ENCODE peak calls at places on chromosomes 11 and 22, in five cellular contexts. M is SJSA1, G is tibial artery, L is stomach, P is PC-9. U is an unnamed sample.

GRCh38 chr11:64251722-64251985 is 324 bp downstream of the PLCB3 start:
- DNase-seq in L (no peak), P (no peak), M (peak; percentile 43), G (no peak), U (no peak)

GRCh38 chr11:94303884-94304459 is 408 bp upstream of the IZUMO1R start:
- DNase-seq in L (no peak), P (no peak), M (no peak), G (no peak), U (no peak)

GRCh38 chr11:130801287-130802146 is 114.8 kb downstream of the SNX19 start:
- DNase-seq in L (no peak), G (no peak), M (peak; percentile 8), P (no peak), U (no peak)

GRCh38 chr11:78192911-78193341 is 4.2 kb downstream of the USP35 start:
- DNase-seq in P (no peak), M (no peak), L (no peak), G (peak; percentile 52), U (no peak)

GRCh38 chr11:106466441-106467190 is 389.2 kb downstream of the AASDHPPT start:
- DNase-seq in G (no peak), P (no peak), M (peak; percentile 27), L (no peak), U (no peak)

GRCh38 chr22:23113847-23114720 is 27.7 kb downstream of the RSPH14 start:
- DNase-seq in L (no peak), M (no peak), P (no peak), G (no peak), U (no peak)

GRCh38 chr11:20077973-20078372 is 82.3 kb downstream of the DBX1 start:
- DNase-seq in G (no peak), L (no peak), P (no peak), M (no peak), U (no peak)

GRCh38 chr11:10943968-10944367 is 86.1 kb upstream of the ZBED5 start:
- DNase-seq in L (no peak), M (no peak), G (no peak), P (no peak), U (no peak)

GRCh38 chr11:63564785-63565350 is 1.7 kb upstream of the PLAAT2 start:
- DNase-seq in P (peak; percentile 75), M (peak; percentile 28), G (no peak), L (peak; percentile 73), U (peak; percentile 82)

DNA sequence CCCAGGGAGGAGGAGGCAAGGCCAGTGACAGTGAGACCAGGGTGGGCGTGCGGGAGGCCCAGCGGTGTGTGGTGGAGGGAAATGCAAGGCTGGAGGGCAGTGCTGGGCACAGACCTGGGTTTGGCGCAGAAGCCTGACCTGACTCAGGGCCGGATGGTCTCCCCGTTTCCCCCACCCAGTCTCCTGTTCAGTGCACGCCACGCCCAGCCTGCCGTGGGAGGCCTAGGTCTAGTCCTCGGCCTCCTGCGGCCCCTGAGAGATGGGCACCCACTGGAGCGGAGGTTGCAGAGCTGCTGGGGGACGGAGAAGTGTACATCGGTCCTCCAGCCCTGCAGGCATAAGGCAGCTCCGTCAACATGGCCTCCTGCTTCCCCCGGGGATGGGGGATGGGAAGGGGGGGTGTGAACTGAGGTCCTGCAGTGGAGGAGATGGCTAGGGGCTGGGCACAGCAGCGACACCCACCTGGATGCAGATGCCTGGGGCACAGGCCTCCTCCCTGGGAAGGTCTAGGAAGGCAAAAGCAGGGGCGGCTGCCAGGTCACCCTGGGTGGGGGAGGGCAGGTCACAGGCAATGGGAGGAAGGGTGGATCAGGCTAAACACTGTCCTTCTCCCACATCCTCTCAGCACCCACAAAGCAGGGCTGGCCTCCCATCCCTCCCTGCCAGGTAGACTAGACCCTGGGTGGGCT is 15.9 kb downstream of the IL17REL start:
- DNase-seq in P (no peak), L (no peak), G (peak; percentile 11), M (no peak), U (no peak)
- H3K27me3 ChIP-seq in P (peaks cover 13% of the 10 kb centered on the region), L (no peaks in the 10 kb centered on the region), G (no peaks in the 10 kb centered on the region), M (no peaks in the 10 kb centered on the region), U (peaks cover 10% of the 10 kb centered on the region)

DNA sequence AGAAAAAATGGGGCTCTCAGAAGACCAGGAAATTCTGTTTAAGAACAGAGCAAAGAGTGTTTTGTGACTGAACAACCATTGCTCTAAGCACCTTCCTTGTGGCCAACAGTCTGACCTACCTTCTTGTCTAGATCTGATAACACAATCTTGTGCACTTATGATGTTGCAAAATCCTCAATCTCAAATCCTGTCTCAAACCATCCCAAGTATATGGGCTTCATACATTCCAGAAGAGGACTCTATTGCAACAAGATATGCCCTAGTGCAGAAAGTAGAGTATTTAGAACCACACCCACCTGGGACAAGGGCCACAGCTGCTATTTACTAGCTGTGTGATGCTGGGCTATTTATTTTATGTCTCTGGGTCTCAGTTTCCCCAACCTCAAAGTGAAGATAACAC is 27.1 kb downstream of the RASSF10 start:
- DNase-seq in P (no peak), G (no peak), M (no peak), L (no peak), U (no peak)
- H3K4me1 ChIP-seq in P (no peaks in the 10 kb centered on the region), G (no peaks in the 10 kb centered on the region), M (no peaks in the 10 kb centered on the region), L (peaks cover 4% of the 10 kb centered on the region), U (no peaks in the 10 kb centered on the region)

DNA sequence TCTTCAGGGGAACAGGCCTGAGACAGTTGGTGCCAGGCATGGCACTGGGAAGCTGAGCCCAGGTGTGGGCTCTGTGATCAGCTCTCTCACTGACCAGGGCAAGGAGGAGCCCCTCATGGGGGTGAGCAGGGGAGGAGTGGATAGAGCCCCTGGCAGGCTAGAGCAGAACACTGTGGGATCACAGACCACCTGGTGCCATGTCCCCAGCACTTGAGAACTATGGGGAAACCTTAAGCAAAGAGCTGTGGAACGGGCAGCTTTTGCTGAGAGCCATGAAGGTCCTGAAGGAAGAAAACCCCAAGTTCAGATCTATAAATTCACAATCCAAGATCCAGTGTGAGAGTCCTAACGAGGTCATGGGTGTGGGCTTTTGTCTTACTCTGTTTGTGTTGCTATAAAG is 46.6 kb upstream of the TH start:
- DNase-seq in L (no peak), M (no peak), P (no peak), G (no peak), U (no peak)
- H3K27me3 ChIP-seq in L (no peaks in the 10 kb centered on the region), M (peaks cover 12% of the 10 kb centered on the region), P (no peaks in the 10 kb centered on the region), G (no peaks in the 10 kb centered on the region), U (no peaks in the 10 kb centered on the region)

GRCh38 chr22:31836010-31836409 is 82.2 kb downstream of the DEPDC5 start:
- DNase-seq in M (no peak), L (no peak), P (no peak), G (no peak), U (no peak)

GRCh38 chr22:31838917-31839316 is 85.1 kb downstream of the DEPDC5 start:
- DNase-seq in L (no peak), G (no peak), P (peak; percentile 11), M (no peak), U (no peak)

GRCh38 chr22:31830721-31831070 is 76.9 kb downstream of the DEPDC5 start:
- DNase-seq in G (no peak), L (no peak), P (peak; percentile 5), M (no peak), U (no peak)

GRCh38 chr22:31829505-31829904 is 75.7 kb downstream of the DEPDC5 start:
- DNase-seq in G (no peak), M (peak; percentile 88), L (no peak), P (peak; percentile 72), U (no peak)

DNA sequence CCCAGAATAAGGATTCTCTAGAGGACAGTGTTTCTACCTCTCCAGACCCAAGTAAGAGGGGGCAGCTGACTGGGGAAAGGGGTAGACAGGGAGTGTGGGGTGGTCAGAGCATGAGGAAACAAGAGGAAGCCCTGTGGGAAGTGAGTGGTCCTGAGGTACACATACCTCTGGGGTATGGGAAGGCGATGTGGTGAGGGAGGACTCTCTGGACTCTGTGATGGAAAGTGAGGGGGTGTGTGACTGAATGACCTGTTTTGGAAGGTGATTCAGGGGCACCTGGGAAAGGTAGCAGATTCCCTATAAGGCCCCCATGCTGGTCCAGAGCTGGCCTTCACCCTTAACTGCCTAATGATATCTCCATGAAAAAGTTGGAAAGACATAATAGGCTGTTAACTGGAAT is 80.1 kb downstream of the DEPDC5 start:
- DNase-seq in P (no peak), M (no peak), G (no peak), L (no peak), U (no peak)
- H3K4me1 ChIP-seq in P (peaks cover 23% of the 10 kb centered on the region), M (peaks cover 15% of the 10 kb centered on the region), G (no peaks in the 10 kb centered on the region), L (peaks cover 10% of the 10 kb centered on the region), U (no peaks in the 10 kb centered on the region)

GRCh38 chr11:17720796-17721171 is 1.4 kb downstream of the MYOD1 start:
- DNase-seq in P (no peak), L (no peak), G (no peak), M (no peak), U (no peak)

GRCh38 chr11:17718510-17718962 is 835 bp upstream of the MYOD1 start:
- DNase-seq in P (no peak), M (no peak), G (no peak), L (no peak), U (no peak)

GRCh38 chr11:17721242-17721999 is 2.0 kb downstream of the MYOD1 start:
- DNase-seq in M (no peak), G (no peak), P (no peak), L (no peak), U (no peak)

GRCh38 chr11:17719028-17719939 is at the start of gene MYOD1:
- DNase-seq in L (no peak), P (no peak), M (no peak), G (no peak), U (no peak)

GRCh38 chr11:17719940-17720795 is 797 bp downstream of the MYOD1 start:
- DNase-seq in M (no peak), P (no peak), L (no peak), G (no peak), U (no peak)
- H3K27me3 ChIP-seq in M (peaks cover 99% of the 10 kb centered on the region), P (peaks cover 55% of the 10 kb centered on the region), L (peaks cover 28% of the 10 kb centered on the region), G (no peaks in the 10 kb centered on the region), U (peaks cover 47% of the 10 kb centered on the region)

GRCh38 chr22:45452565-45453449 is 39.3 kb downstream of the RIBC2 start:
- DNase-seq in L (no peak), P (no peak), M (no peak), G (no peak), U (no peak)
- H3K4me1 ChIP-seq in L (peaks cover 4% of the 10 kb centered on the region), P (no peaks in the 10 kb centered on the region), M (no peaks in the 10 kb centered on the region), G (peaks cover 31% of the 10 kb centered on the region), U (no peaks in the 10 kb centered on the region)

GRCh38 chr11:90701040-90701439 is 478.2 kb upstream of the CHORDC1 start:
- DNase-seq in M (no peak), P (no peak), G (no peak), L (no peak), U (no peak)
- H3K27me3 ChIP-seq in M (no peaks in the 10 kb centered on the region), P (no peaks in the 10 kb centered on the region), G (no peaks in the 10 kb centered on the region), L (no peaks in the 10 kb centered on the region), U (no peaks in the 10 kb centered on the region)

GRCh38 chr11:27464155-27464759 is 8.3 kb downstream of the LGR4 start:
- DNase-seq in M (no peak), P (peak; percentile 47), G (no peak), L (no peak), U (peak; percentile 29)

GRCh38 chr11:27465629-27466028 is 7.0 kb downstream of the LGR4 start:
- DNase-seq in P (no peak), L (no peak), G (no peak), M (no peak), U (no peak)

GRCh38 chr11:27468209-27468608 is 4.4 kb downstream of the LGR4 start:
- DNase-seq in M (no peak), G (no peak), L (no peak), P (no peak), U (no peak)

GRCh38 chr11:27467181-27467913 is 5.2 kb downstream of the LGR4 start:
- DNase-seq in L (no peak), P (no peak), M (no peak), G (no peak), U (no peak)

GRCh38 chr11:27466363-27466762 is 6.2 kb downstream of the LGR4 start:
- DNase-seq in L (no peak), M (no peak), P (no peak), G (no peak), U (no peak)
- H3K4me1 ChIP-seq in L (peaks cover 92% of the 10 kb centered on the region), M (peaks cover 35% of the 10 kb centered on the region), P (peaks cover 82% of the 10 kb centered on the region), G (peaks cover 54% of the 10 kb centered on the region), U (no peaks in the 10 kb centered on the region)